ENCODE peak calls at places on chromosomes 7 and 10, in four cellular contexts. O is tibial nerve, N is mammary epithelial cell, R is thoracic aorta. S is an unnamed sample. For H3K27me3, the result is how much of the 10 kb centered on the place peaks cover.

GRCh38 chr10:97532935-97533671 is 34.4 kb downstream of the UBTD1 start:
- DNase-seq in O (no peak), N (no peak), R (no peak), S (no peak)

GRCh38 chr7:116792813-116793212 is 69.6 kb upstream of the CAPZA2 start:
- DNase-seq in O (no peak), N (no peak), R (no peak), S (no peak)

GRCh38 chr7:105792488-105793370 is 83.7 kb downstream of the ATXN7L1 start:
- DNase-seq in O (no peak), N (no peak), R (no peak), S (no peak)

GRCh38 chr10:89307213-89307612 is 5.4 kb downstream of the IFIT2 start:
- DNase-seq in O (no peak), N (no peak), R (no peak), S (no peak)

GRCh38 chr7:114660007-114660406 is 245.4 kb downstream of the FOXP2 start:
- DNase-seq in O (no peak), N (no peak), R (no peak), S (no peak)

GRCh38 chr7:127586346-127586745 is 950 bp upstream of the GCC1 start:
- DNase-seq in O (no peak), N (no peak), R (no peak), S (no peak)

GRCh38 chr7:30886608-30887011 is 25.0 kb upstream of the AQP1 start:
- DNase-seq in O (peak), N (no peak), R (no peak), S (no peak)

GRCh38 chr10:69446229-69446628 is 5.0 kb upstream of the TSPAN15 start:
- DNase-seq in O (no peak), N (no peak), R (no peak), S (no peak)

GRCh38 chr7:561631-562393 is 42.2 kb upstream of the PDGFA start:
- DNase-seq in O (no peak), N (no peak), R (no peak), S (no peak)

GRCh38 chr10:104327745-104328635 is 10.3 kb downstream of the ITPRIP start:
- DNase-seq in O (peak), N (peak), R (no peak), S (peak)

GRCh38 chr7:728602-729001 is 1.5 kb upstream of the PRKAR1B start:
- DNase-seq in O (no peak), N (no peak), R (no peak), S (no peak)

GRCh38 chr10:124678566-124679240 is 65.5 kb downstream of the FAM53B start:
- DNase-seq in O (no peak), N (no peak), R (no peak), S (peak)

GRCh38 chr10:49504528-49504927 is 34.4 kb downstream of the ERCC6 start:
- DNase-seq in O (no peak), N (no peak), R (no peak), S (no peak)

GRCh38 chr7:116438274-116438673 is 61.3 kb upstream of the CAV2 start:
- DNase-seq in O (no peak), N (no peak), R (no peak), S (no peak)

GRCh38 chr7:158016171-158017087 is 571.2 kb downstream of the PTPRN2 start:
- DNase-seq in O (no peak), N (no peak), R (no peak), S (no peak)

GRCh38 chr7:151631149-151631967 is 111.7 kb upstream of the RHEB start:
- DNase-seq in O (no peak), N (peak), R (no peak), S (no peak)

GRCh38 chr10:29306688-29307087 is 17.8 kb downstream of the LYZL1 start:
- DNase-seq in O (no peak), N (no peak), R (no peak), S (no peak)

GRCh38 chr10:133087679-133088523 is at the start of gene ADGRA1:
- DNase-seq in O (no peak), N (no peak), R (no peak), S (no peak)

GRCh38 chr7:7581531-7582179 is 15.0 kb downstream of the MIOS start:
- DNase-seq in O (no peak), N (no peak), R (no peak), S (no peak)

GRCh38 chr10:1600861-1601260 is 136.5 kb downstream of the ADARB2 start:
- DNase-seq in O (no peak), N (peak), R (no peak), S (no peak)

GRCh38 chr10:6558759-6559429 is 21.2 kb downstream of the PRKCQ start:
- DNase-seq in O (no peak), N (no peak), R (no peak), S (no peak)

GRCh38 chr7:31100870-31101269 is 48.8 kb downstream of the ADCYAP1R1 start:
- DNase-seq in O (no peak), N (no peak), R (no peak), S (no peak)

GRCh38 chr10:3568983-3569382 is 216.0 kb downstream of the KLF6 start:
- DNase-seq in O (no peak), N (no peak), R (no peak), S (no peak)

GRCh38 chr10:72285972-72286521 is 12.3 kb downstream of the DDIT4 start:
- DNase-seq in O (no peak), N (no peak), R (no peak), S (no peak)

GRCh38 chr10:74024600-74024999 is 26.7 kb downstream of the VCL start:
- DNase-seq in O (no peak), N (no peak), R (no peak), S (no peak)

GRCh38 chr7:141715794-141716689 is 7.9 kb downstream of the WEE2 start:
- DNase-seq in O (no peak), N (no peak), R (no peak), S (no peak)

GRCh38 chr7:25758559-25758958 is 393.4 kb upstream of the NFE2L3 start:
- DNase-seq in O (no peak), N (peak), R (no peak), S (no peak)

GRCh38 chr10:42781893-42782445 is 626 bp upstream of the BMS1 start:
- DNase-seq in O (no peak), N (no peak), R (no peak), S (no peak)

GRCh38 chr10:96276426-96276825 is 5.1 kb upstream of the BLNK start:
- DNase-seq in O (no peak), N (no peak), R (no peak), S (no peak)

GRCh38 chr10:60846173-60846572 is 67.9 kb downstream of the CDK1 start:
- DNase-seq in O (no peak), N (peak), R (no peak), S (no peak)

GRCh38 chr10:44974628-44975431 is 3.8 kb downstream of the DEPP1 start:
- DNase-seq in O (peak), N (peak), R (no peak), S (peak)

GRCh38 chr10:33333260-33334169 is 952 bp downstream of the NRP1 start:
- DNase-seq in O (no peak), N (peak), R (no peak), S (no peak)

GRCh38 chr10:11064832-11065231 is 47.2 kb downstream of the CELF2 start:
- DNase-seq in O (no peak), N (no peak), R (no peak), S (no peak)

GRCh38 chr10:11065567-11065966 is 47.9 kb downstream of the CELF2 start:
- DNase-seq in O (no peak), N (no peak), R (no peak), S (no peak)

GRCh38 chr10:11066520-11066919 is 48.8 kb downstream of the CELF2 start:
- DNase-seq in O (no peak), N (no peak), R (no peak), S (no peak)

GRCh38 chr10:11073410-11073809 is 55.7 kb downstream of the CELF2 start:
- DNase-seq in O (no peak), N (no peak), R (no peak), S (no peak)

GRCh38 chr10:11068861-11069633 is 51.4 kb downstream of the CELF2 start:
- DNase-seq in O (no peak), N (no peak), R (no peak), S (no peak)
- H3K27me3 ChIP-seq in O (under half), N (under half), R (under half), S (under half)

GRCh38 chr7:28408105-28408973 is 4.0 kb upstream of the CREB5 start:
- DNase-seq in O (no peak), N (no peak), R (peak), S (no peak)

GRCh38 chr7:28409716-28410627 is 2.3 kb upstream of the CREB5 start:
- DNase-seq in O (peak), N (peak), R (no peak), S (no peak)

GRCh38 chr7:28408974-28409715 is 3.2 kb upstream of the CREB5 start:
- DNase-seq in O (peak), N (peak), R (peak), S (peak)

GRCh38 chr7:28411876-28412662 is at the start of gene CREB5:
- DNase-seq in O (no peak), N (no peak), R (no peak), S (no peak)

DNA sequence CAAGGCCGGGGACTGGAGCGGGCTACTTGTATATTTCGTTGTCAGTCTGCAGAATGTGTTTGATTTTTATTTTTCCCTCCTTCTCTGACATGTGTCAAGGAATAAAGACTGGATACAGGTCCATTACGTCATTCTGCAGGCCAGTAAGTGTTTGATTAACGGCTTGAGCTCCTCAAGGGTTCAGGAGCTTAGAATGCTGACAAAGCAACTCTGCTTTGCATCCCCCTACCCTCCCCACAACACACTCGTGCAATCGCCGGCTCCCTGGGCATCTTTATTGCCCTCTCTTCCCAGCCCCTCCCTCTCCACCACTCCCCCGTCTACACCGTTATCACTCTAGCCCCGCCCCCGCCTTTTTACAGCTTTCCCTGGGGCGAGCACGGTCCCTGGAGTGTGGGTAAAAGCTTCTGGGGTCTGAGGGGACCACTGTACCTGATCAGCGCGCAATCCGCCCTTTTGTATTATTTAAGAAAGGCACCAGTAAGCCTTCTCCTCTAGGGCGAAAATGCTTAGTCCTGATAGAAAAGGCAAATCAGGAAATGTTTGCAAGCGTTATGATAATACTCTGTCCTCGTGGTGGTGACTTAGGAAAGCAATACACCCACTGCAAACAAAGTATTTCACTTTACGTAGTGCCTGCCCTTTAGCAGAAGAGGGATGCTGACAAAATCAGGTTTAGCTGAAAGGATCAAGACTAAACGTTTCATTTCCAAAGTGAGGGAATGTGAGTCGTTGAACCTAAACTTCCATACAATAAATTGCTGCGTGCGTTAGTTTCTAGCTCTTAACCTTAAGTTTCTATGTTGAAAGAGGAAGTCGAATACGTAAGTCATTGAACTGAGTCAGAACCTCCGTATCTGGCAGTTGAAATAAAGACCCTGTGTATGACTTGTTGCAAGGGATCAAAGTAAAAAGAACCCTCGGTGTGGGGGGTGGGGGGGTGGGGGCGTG is 1.4 kb upstream of the CREB5 start:
- DNase-seq in O (peak), N (peak), R (no peak), S (no peak)
- H3K4me3 ChIP-seq in O (peak), N (peak), R (peak), S (peak)

GRCh38 chr7:35246819-35247218 is 7.1 kb downstream of the TBX20 start:
- DNase-seq in O (no peak), N (no peak), R (no peak), S (no peak)
- H3K27me3 ChIP-seq in O (under half), N (under half), R (under half), S (under half)

DNA sequence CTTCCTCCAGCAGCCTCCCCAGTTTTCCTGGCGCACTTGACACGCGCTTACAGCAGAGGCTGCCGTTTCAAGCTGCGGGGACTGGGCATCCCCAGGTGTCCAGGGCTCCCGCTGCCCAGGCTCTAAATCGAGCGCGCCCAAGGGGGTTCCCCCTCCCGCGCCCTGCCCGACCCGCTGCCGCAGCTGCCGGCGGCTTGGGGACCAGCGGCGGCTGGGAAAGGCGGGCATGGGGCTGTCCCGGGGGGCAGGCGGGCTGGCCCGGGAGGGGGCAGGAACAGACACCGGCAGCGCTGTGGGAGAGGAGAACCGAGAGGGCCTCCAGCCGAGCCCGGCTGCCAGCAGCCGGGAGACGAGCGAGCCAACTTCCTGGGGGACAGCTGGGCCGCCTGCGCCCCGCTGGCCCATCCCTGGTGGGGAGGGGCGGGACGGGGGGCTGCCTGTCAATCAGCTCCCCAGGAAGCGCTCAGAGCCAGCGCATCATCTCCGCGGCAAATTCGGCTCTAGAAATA is 14.9 kb downstream of the GRID2IP start:
- DNase-seq in O (no peak), N (no peak), R (no peak), S (peak)
- H3K4me3 ChIP-seq in O (no peak), N (no peak), R (peak), S (no peak)

GRCh38 chr7:113094517-113095249 is 8.1 kb upstream of the GPR85 start:
- DNase-seq in O (no peak), N (no peak), R (no peak), S (no peak)
- H3K27me3 ChIP-seq in O (under half), N (under half), R (under half), S (under half)

DNA sequence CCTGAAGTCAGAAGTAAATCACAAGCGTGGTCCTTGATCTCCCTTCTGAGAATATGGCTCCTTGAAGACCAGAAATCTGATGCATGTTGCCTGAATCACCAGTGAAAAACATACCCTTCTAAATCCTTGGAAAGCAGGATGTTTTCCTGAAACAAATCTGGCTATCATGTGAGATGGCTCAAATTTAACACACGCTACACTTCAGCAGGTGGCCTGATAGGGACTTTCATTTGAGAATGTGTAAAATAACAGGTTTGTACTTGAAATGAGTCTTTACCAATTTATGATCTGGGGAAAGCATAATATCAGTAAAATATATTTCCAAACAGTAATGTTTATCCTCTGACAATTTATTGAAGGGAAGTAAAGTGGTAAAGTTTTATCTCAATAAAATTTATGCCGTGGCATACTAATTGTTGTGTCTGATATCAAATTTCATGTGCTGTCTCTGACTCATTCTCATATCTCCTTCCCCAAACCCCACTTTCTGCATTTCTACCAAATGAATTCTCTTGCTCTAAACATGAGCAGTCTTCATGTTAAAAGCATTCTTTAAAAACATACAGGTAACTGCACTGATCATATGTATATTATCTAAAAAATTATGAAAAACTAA is 17.4 kb downstream of the CYP3A4 start:
- DNase-seq in O (no peak), N (no peak), R (no peak), S (no peak)
- H3K4me3 ChIP-seq in O (no peak), N (no peak), R (no peak), S (no peak)

GRCh38 chr7:47354831-47355541 is 226.9 kb downstream of the TNS3 start:
- DNase-seq in O (no peak), N (no peak), R (no peak), S (no peak)

GRCh38 chr7:47356261-47356660 is 225.7 kb downstream of the TNS3 start:
- DNase-seq in O (no peak), N (no peak), R (no peak), S (no peak)

GRCh38 chr7:47357398-47357797 is 224.5 kb downstream of the TNS3 start:
- DNase-seq in O (no peak), N (no peak), R (no peak), S (no peak)

GRCh38 chr7:47357863-47358262 is 224.0 kb downstream of the TNS3 start:
- DNase-seq in O (no peak), N (no peak), R (no peak), S (no peak)

GRCh38 chr7:47355684-47356083 is 226.2 kb downstream of the TNS3 start:
- DNase-seq in O (no peak), N (no peak), R (no peak), S (no peak)
- H3K27me3 ChIP-seq in O (under half), N (under half), R (under half), S (under half)

GRCh38 chr10:71025535-71025934 is 137.2 kb upstream of the PCBD1 start:
- DNase-seq in O (no peak), N (peak), R (no peak), S (no peak)

GRCh38 chr10:71028066-71028465 is 139.7 kb upstream of the PCBD1 start:
- DNase-seq in O (no peak), N (no peak), R (no peak), S (no peak)

GRCh38 chr10:71021402-71021801 is 133.0 kb upstream of the PCBD1 start:
- DNase-seq in O (no peak), N (no peak), R (no peak), S (no peak)

GRCh38 chr10:71029411-71029881 is 141.1 kb upstream of the PCBD1 start:
- DNase-seq in O (no peak), N (peak), R (no peak), S (no peak)

GRCh38 chr10:71024490-71024889 is 136.1 kb upstream of the PCBD1 start:
- DNase-seq in O (no peak), N (no peak), R (no peak), S (no peak)
- H3K4me3 ChIP-seq in O (no peak), N (no peak), R (no peak), S (no peak)

DNA sequence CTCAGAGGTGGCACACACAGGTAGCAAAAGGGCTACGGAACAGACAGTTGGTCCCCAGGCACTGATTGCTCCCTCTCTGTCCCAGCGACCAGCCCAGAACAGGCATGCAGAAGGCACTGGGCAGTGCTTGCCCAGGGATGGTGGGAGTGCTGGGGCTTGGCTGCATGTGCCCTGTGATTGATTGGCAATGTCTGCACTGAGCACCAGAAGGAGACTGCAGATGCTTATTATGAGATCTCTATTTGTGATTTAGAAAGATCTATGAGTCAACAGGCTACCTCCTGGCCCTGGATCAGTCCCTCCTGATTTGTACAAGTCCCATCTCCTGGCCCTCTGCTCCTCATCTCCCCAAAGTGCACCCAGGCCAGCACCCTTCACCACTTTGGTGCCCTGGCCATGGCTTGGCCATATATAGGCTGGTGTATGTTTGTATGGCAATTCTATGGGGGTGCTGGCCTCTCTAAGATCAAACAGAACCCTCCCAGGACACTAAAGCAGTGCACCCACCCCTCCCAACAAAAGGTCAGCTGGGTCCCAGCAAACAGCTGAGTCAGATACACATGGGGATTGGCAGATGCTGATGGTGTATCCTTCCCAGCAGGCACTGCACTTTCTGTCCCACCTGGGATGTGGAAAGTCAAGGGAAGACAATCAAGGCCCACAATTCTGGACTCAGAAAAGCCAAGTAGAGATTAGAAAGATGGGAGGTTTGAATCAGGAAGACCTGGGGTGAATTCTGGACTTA is 30.9 kb downstream of the CAMK2B start:
- DNase-seq in O (no peak), N (no peak), R (no peak), S (no peak)
- H3K27me3 ChIP-seq in O (under half), N (under half), R (under half), S (under half)